ENCODE peak calls at places on chromosomes 12 and 14, in ten cellular contexts. V, T, R, J, W, H, C, Q, U and O are unnamed samples. For H3K4me1, the result is how much of the 10 kb centered on the place peaks cover.

GRCh38 chr12:93778306-93778705 is 101.1 kb downstream of the CRADD start:
- DNase-seq in T (no peak), U (peak), H (peak), R (no peak), W (no peak), C (no peak), V (no peak), Q (peak), J (no peak), O (no peak)

GRCh38 chr12:112314981-112315380 is 67.2 kb downstream of the HECTD4 start:
- DNase-seq in R (no peak), W (no peak), U (no peak), H (no peak), V (no peak), Q (no peak), C (no peak), J (no peak), T (no peak), O (no peak)

GRCh38 chr14:31582286-31582691 is 21.1 kb downstream of the NUBPL start:
- DNase-seq in U (no peak), R (no peak), T (no peak), H (peak), Q (peak), J (no peak), V (no peak), W (no peak), C (no peak), O (no peak)

GRCh38 chr12:72288436-72288835 is 16.3 kb downstream of the TRHDE start:
- DNase-seq in R (no peak), J (no peak), T (no peak), C (no peak), W (no peak), V (no peak), Q (no peak), U (no peak), H (no peak), O (no peak)

GRCh38 chr12:50734409-50735263 is 29.3 kb upstream of the ATF1 start:
- DNase-seq in U (peak), H (peak), R (no peak), J (peak), C (no peak), V (no peak), T (no peak), W (peak), Q (no peak), O (no peak)

GRCh38 chr12:54977857-54978256 is 6.7 kb downstream of the TESPA1 start:
- DNase-seq in W (no peak), J (no peak), V (no peak), Q (no peak), H (no peak), U (no peak), C (no peak), R (no peak), T (no peak), O (no peak)

GRCh38 chr14:73795974-73796373 is 55.7 kb upstream of the PTGR2 start:
- DNase-seq in U (peak), Q (no peak), T (no peak), W (no peak), C (peak), J (no peak), H (no peak), V (no peak), R (no peak), O (no peak)

GRCh38 chr14:74762917-74763802 is at the start of gene YLPM1:
- DNase-seq in C (peak), W (peak), T (peak), R (peak), J (peak), Q (peak), H (peak), U (peak), V (peak), O (peak)

GRCh38 chr14:39265032-39265431 is 31.3 kb downstream of the MIA2 start:
- DNase-seq in R (no peak), H (no peak), J (peak), U (peak), Q (no peak), C (no peak), T (no peak), V (no peak), W (no peak), O (no peak)

GRCh38 chr14:85402546-85403162 is 127.3 kb upstream of the FLRT2 start:
- DNase-seq in Q (no peak), U (no peak), W (no peak), H (no peak), J (no peak), T (no peak), C (no peak), R (no peak), V (no peak), O (no peak)

GRCh38 chr12:66644151-66644550 is 34.7 kb downstream of the GRIP1 start:
- DNase-seq in R (no peak), Q (no peak), T (no peak), W (no peak), U (no peak), C (no peak), H (no peak), J (no peak), V (no peak), O (no peak)

GRCh38 chr14:94681300-94682060 is 69.3 kb downstream of the SERPINA3 start:
- DNase-seq in C (no peak), R (no peak), Q (no peak), J (no peak), W (peak), U (peak), T (peak), H (peak), V (no peak), O (peak)

GRCh38 chr12:45284096-45284901 is 68.4 kb downstream of the ANO6 start:
- DNase-seq in H (no peak), R (no peak), J (peak), C (no peak), T (no peak), U (peak), V (no peak), W (no peak), Q (no peak), O (no peak)

GRCh38 chr12:121494093-121494787 is 86.6 kb downstream of the KDM2B start:
- DNase-seq in R (peak), V (no peak), W (no peak), U (peak), T (no peak), C (peak), Q (peak), J (peak), H (peak), O (no peak)

GRCh38 chr14:34926552-34926951 is 51.4 kb upstream of the BAZ1A start:
- DNase-seq in T (no peak), W (no peak), J (no peak), U (no peak), V (no peak), R (no peak), Q (no peak), C (no peak), H (no peak), O (no peak)

GRCh38 chr12:72072613-72073212 is 134.1 kb downstream of the TPH2 start:
- DNase-seq in T (no peak), Q (no peak), C (no peak), W (no peak), H (no peak), V (no peak), J (peak), U (peak), R (no peak), O (no peak)

GRCh38 chr12:13173537-13173936 is 23.0 kb upstream of the EMP1 start:
- DNase-seq in U (peak), W (peak), C (no peak), R (peak), V (peak), J (no peak), Q (peak), H (peak), T (peak), O (peak)

GRCh38 chr12:14270392-14270791 is 95.1 kb upstream of the ATF7IP start:
- DNase-seq in T (no peak), J (no peak), W (no peak), C (no peak), U (no peak), H (no peak), Q (no peak), V (no peak), R (no peak), O (no peak)

GRCh38 chr12:49428652-49429549 is 61.6 kb downstream of the SPATS2 start:
- DNase-seq in R (no peak), H (no peak), V (no peak), W (peak), C (no peak), U (no peak), T (no peak), Q (peak), J (no peak), O (no peak)

GRCh38 chr14:78997811-78998210 is 827.6 kb downstream of the NRXN3 start:
- DNase-seq in C (no peak), T (no peak), H (peak), R (no peak), J (peak), V (no peak), W (no peak), U (peak), Q (peak), O (no peak)

GRCh38 chr14:20469890-20470858 is 968 bp downstream of the PNP start:
- DNase-seq in J (peak), W (peak), C (peak), V (peak), R (peak), U (peak), Q (peak), T (no peak), H (peak), O (peak)

GRCh38 chr12:85029456-85029855 is 6.6 kb downstream of the TSPAN19 start:
- DNase-seq in R (no peak), U (peak), C (no peak), J (peak), V (no peak), Q (no peak), T (no peak), W (peak), H (no peak), O (no peak)

GRCh38 chr14:23056956-23057756 is at the start of gene CDH24:
- DNase-seq in T (peak), R (peak), Q (peak), W (peak), C (peak), U (peak), J (peak), V (peak), H (peak), O (peak)

GRCh38 chr12:23502259-23502658 is 447.2 kb downstream of the SOX5 start:
- DNase-seq in H (no peak), T (no peak), U (no peak), W (no peak), V (no peak), J (no peak), C (no peak), R (no peak), Q (no peak), O (no peak)

GRCh38 chr12:69240625-69240984 is 1.2 kb downstream of the CPSF6 start:
- DNase-seq in Q (no peak), C (no peak), H (no peak), R (no peak), J (peak), W (peak), U (peak), V (no peak), T (no peak), O (no peak)

GRCh38 chr12:30973171-30973570 is 46.6 kb downstream of the TSPAN11 start:
- DNase-seq in R (no peak), U (no peak), V (peak), C (no peak), W (no peak), Q (no peak), J (no peak), T (no peak), H (no peak), O (no peak)

GRCh38 chr14:100839573-100840175 is 13.8 kb downstream of the MEG3 start:
- DNase-seq in J (peak), V (peak), R (no peak), C (peak), W (no peak), U (peak), T (no peak), Q (no peak), H (no peak), O (no peak)

GRCh38 chr12:18261906-18262305 is 588 bp downstream of the PIK3C2G start:
- DNase-seq in R (no peak), V (no peak), J (no peak), T (no peak), C (no peak), Q (no peak), W (no peak), U (no peak), H (no peak), O (no peak)

GRCh38 chr12:53171725-53172329 is 8.7 kb upstream of the ZNF740 start:
- DNase-seq in R (no peak), Q (peak), H (peak), J (no peak), C (no peak), W (no peak), T (peak), U (no peak), V (no peak), O (no peak)

GRCh38 chr12:48818831-48819590 is 715 bp downstream of the CACNB3 start:
- DNase-seq in J (peak), U (peak), W (peak), C (no peak), H (no peak), T (no peak), Q (peak), R (no peak), V (no peak), O (no peak)

GRCh38 chr12:103571286-103571685 is 15.8 kb upstream of the STAB2 start:
- DNase-seq in U (peak), V (peak), W (no peak), R (no peak), C (peak), T (no peak), H (peak), J (peak), Q (no peak), O (no peak)

GRCh38 chr14:70086685-70087379 is 101.9 kb downstream of the SLC8A3 start:
- DNase-seq in Q (no peak), U (peak), T (no peak), J (peak), V (no peak), W (peak), H (peak), R (no peak), C (no peak), O (no peak)

GRCh38 chr12:130155416-130156073 is 6.7 kb upstream of the FZD10 start:
- DNase-seq in J (no peak), W (no peak), C (no peak), T (no peak), H (no peak), R (no peak), V (no peak), U (no peak), Q (no peak), O (peak)

GRCh38 chr12:47591387-47591786 is 114.4 kb downstream of the RPAP3 start:
- DNase-seq in C (no peak), Q (no peak), W (no peak), V (no peak), U (peak), R (no peak), T (no peak), J (no peak), H (peak), O (no peak)

GRCh38 chr14:53470351-53471043 is 317.4 kb upstream of the DDHD1 start:
- DNase-seq in W (no peak), H (no peak), Q (no peak), C (no peak), T (peak), U (no peak), R (no peak), J (no peak), V (no peak), O (no peak)

GRCh38 chr12:13537623-13538022 is 341.1 kb downstream of the EMP1 start:
- DNase-seq in H (no peak), U (no peak), J (no peak), C (no peak), W (peak), V (no peak), R (no peak), Q (no peak), T (no peak), O (no peak)

GRCh38 chr12:122743895-122744525 is 8.6 kb upstream of the DENR start:
- DNase-seq in R (no peak), T (no peak), C (peak), W (no peak), H (no peak), U (no peak), J (no peak), Q (no peak), V (no peak), O (no peak)

GRCh38 chr14:91117960-91118359 is 4.1 kb downstream of the DGLUCY start:
- DNase-seq in R (no peak), J (no peak), Q (no peak), T (no peak), U (no peak), W (no peak), C (peak), V (no peak), H (no peak), O (no peak)

GRCh38 chr14:103286460-103286859 is 47.6 kb upstream of the EIF5 start:
- DNase-seq in H (no peak), U (no peak), V (no peak), Q (no peak), J (no peak), C (no peak), R (no peak), T (no peak), W (no peak), O (no peak)

GRCh38 chr12:115417610-115418009 is 733.6 kb upstream of the TBX3 start:
- DNase-seq in U (no peak), W (no peak), Q (no peak), J (no peak), V (no peak), H (no peak), C (no peak), T (no peak), R (no peak), O (no peak)

GRCh38 chr12:115421796-115422709 is 738.1 kb upstream of the TBX3 start:
- DNase-seq in V (no peak), T (no peak), Q (no peak), R (no peak), U (peak), H (no peak), C (no peak), W (no peak), J (no peak), O (no peak)

GRCh38 chr12:115421350-115421749 is 737.4 kb upstream of the TBX3 start:
- DNase-seq in T (no peak), H (no peak), Q (no peak), W (no peak), U (no peak), R (no peak), C (no peak), J (no peak), V (no peak), O (no peak)

GRCh38 chr12:115416869-115417268 is 732.9 kb upstream of the TBX3 start:
- DNase-seq in Q (no peak), J (no peak), W (no peak), C (no peak), V (no peak), H (no peak), T (no peak), R (no peak), U (no peak), O (no peak)

GRCh38 chr12:115419145-115419646 is 735.2 kb upstream of the TBX3 start:
- DNase-seq in T (no peak), V (no peak), W (no peak), J (no peak), C (no peak), H (no peak), R (no peak), Q (no peak), U (no peak), O (no peak)
- H3K4me1 ChIP-seq in T (under half), V (under half), W (under half), J (under half), C (under half), H (under half), R (under half), Q (under half), U (under half), O (under half)

GRCh38 chr12:57221169-57221917 is 4.7 kb downstream of the NXPH4 start:
- DNase-seq in U (no peak), V (no peak), H (no peak), T (no peak), C (no peak), Q (no peak), R (no peak), J (no peak), W (no peak), O (no peak)
- H3K4me1 ChIP-seq in U (under half), V (under half), H (under half), T (under half), C (under half), Q (under half), R (under half), J (under half), W (under half), O (under half)

GRCh38 chr12:124398578-124399227 is 103.8 kb downstream of the RFLNA start:
- DNase-seq in C (no peak), J (no peak), H (no peak), R (no peak), V (no peak), U (no peak), W (no peak), T (no peak), Q (peak), O (peak)
- H3K4me1 ChIP-seq in C (under half), J (under half), H (half or more), R (under half), V (half or more), U (under half), W (under half), T (under half), Q (half or more), O (half or more)

GRCh38 chr14:24366664-24367505 is 1.1 kb upstream of the NFATC4 start:
- DNase-seq in J (peak), W (peak), V (peak), R (peak), Q (peak), T (peak), C (peak), U (peak), H (peak), O (peak)
- H3K4me1 ChIP-seq in J (under half), W (under half), V (under half), R (under half), Q (under half), T (under half), C (under half), U (under half), H (under half), O (under half)

DNA sequence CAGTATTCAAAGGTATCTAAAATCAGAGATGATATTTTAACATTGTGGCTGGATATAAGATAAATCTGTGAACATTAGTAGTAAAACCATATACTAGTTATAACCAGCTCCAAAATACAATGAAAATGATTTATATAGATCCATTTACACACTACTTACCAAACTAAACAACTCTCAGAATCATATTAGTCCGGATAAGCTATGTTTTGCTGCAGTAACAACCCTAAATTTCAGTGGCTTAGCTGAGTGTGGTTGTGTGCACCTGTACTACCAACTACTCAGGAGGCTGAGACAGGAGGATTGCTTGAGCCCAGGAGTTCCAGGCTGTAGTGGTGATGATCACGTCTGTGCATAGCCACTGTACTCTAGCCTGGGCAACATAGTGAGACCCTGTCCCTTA is 23.8 kb downstream of the ZDHHC17 start:
- DNase-seq in H (no peak), W (no peak), C (no peak), Q (no peak), R (no peak), T (no peak), U (no peak), V (no peak), J (no peak), O (no peak)
- H3K4me1 ChIP-seq in H (under half), W (under half), C (under half), Q (under half), R (under half), T (under half), U (under half), V (half or more), J (under half), O (under half)

GRCh38 chr14:60646202-60646886 is 2.9 kb downstream of the SIX1 start:
- DNase-seq in T (no peak), J (no peak), Q (no peak), H (no peak), R (no peak), U (no peak), W (no peak), C (no peak), V (no peak), O (no peak)

GRCh38 chr14:60643443-60644402 is 5.6 kb downstream of the SIX1 start:
- DNase-seq in U (peak), T (no peak), H (no peak), J (no peak), R (no peak), C (no peak), V (no peak), Q (no peak), W (no peak), O (no peak)

GRCh38 chr14:60642790-60643397 is 6.4 kb downstream of the SIX1 start:
- DNase-seq in U (no peak), T (no peak), Q (no peak), H (no peak), W (no peak), C (no peak), R (no peak), V (no peak), J (no peak), O (no peak)

GRCh38 chr14:60647081-60647836 is 2.0 kb downstream of the SIX1 start:
- DNase-seq in V (no peak), C (no peak), T (no peak), R (no peak), W (no peak), H (no peak), J (no peak), Q (no peak), U (peak), O (no peak)

DNA sequence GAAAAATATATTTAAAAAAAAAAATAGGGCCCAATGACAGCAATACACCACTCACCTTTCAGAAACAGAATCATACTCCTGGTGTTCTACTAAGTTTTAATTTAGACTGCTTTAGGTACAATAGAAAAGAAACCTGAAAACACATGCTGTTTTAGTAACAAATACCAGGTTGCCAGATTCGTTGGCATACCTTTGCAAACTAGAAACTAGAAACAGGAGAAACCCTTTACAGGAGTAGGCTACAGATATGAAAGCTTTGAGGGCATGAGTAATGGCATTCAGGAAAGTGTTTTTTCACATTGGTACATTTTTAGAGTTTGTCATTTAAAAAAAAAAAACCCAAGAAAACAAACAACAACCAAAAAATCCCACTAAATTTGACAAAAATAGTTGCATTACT is 4.1 kb downstream of the SIX1 start:
- DNase-seq in Q (no peak), C (no peak), H (no peak), R (no peak), U (no peak), W (peak), T (no peak), J (no peak), V (no peak), O (no peak)
- H3K4me1 ChIP-seq in Q (under half), C (under half), H (under half), R (under half), U (under half), W (under half), T (under half), J (under half), V (under half), O (half or more)